ENCODE peak calls at places on chromosomes 16 and 17, in six cellular contexts. L is HepG2, P is H1, C is GM12878, Z is K562, D is GM12891. Q is an unnamed sample.

GRCh38 chr16:68370921-68371651 is 60.3 kb downstream of the PRMT7 start:
- DNase-seq in L (no peak), P (no peak), C (no peak), Z (no peak), D (no peak), Q (no peak)

GRCh38 chr17:43212641-43213490 is 1.2 kb downstream of the TMEM106A start:
- DNase-seq in L (no peak), P (no peak), C (peak), Z (no peak), D (no peak), Q (no peak)

GRCh38 chr16:12313902-12314621 is 337.5 kb downstream of the SNX29 start:
- DNase-seq in L (peak), P (no peak), C (no peak), Z (no peak), D (no peak), Q (no peak)

GRCh38 chr17:43169561-43170139 is 1.4 kb upstream of the NBR1 start:
- DNase-seq in L (peak), P (no peak), C (no peak), Z (peak), D (no peak), Q (peak)

GRCh38 chr17:66633322-66633965 is 201.5 kb upstream of the CACNG5 start:
- DNase-seq in L (no peak), P (no peak), C (no peak), Z (no peak), D (no peak), Q (no peak)

GRCh38 chr17:30950669-30951399 is 20.0 kb upstream of the RNF135 start:
- DNase-seq in L (peak), P (no peak), C (no peak), Z (no peak), D (no peak), Q (no peak)

GRCh38 chr16:84514874-84515835 is 10.7 kb upstream of the MEAK7 start:
- DNase-seq in L (peak), P (no peak), C (peak), Z (no peak), D (peak), Q (peak)

GRCh38 chr16:67403976-67404555 is 10.8 kb upstream of the TPPP3 start:
- DNase-seq in L (no peak), P (no peak), C (no peak), Z (no peak), D (no peak), Q (no peak)

GRCh38 chr17:81167194-81167524 is 1.1 kb upstream of the AATK start:
- DNase-seq in L (no peak), P (no peak), C (no peak), Z (no peak), D (no peak), Q (no peak)

GRCh38 chr16:7318661-7319060 is 14.0 kb upstream of the RBFOX1 start:
- DNase-seq in L (no peak), P (no peak), C (no peak), Z (no peak), D (no peak), Q (no peak)

GRCh38 chr17:59381716-59382570 is 50.5 kb downstream of the YPEL2 start:
- DNase-seq in L (no peak), P (no peak), C (no peak), Z (no peak), D (no peak), Q (no peak)

GRCh38 chr17:72107100-72107499 is 13.7 kb upstream of the SOX9 start:
- DNase-seq in L (no peak), P (no peak), C (no peak), Z (no peak), D (no peak), Q (no peak)

GRCh38 chr17:82461827-82462524 is 3.4 kb downstream of the NARF start:
- DNase-seq in L (peak), P (no peak), C (no peak), Z (peak), D (no peak), Q (no peak)

GRCh38 chr16:71484006-71484893 is 4.9 kb downstream of the ZNF19 start:
- DNase-seq in L (peak), P (peak), C (peak), Z (peak), D (peak), Q (peak)
- TF ChIP-seq POLR2A in L (peak), P (peak), C (peak), Z (peak), D (peak), Q (peak)

GRCh38 chr16:24253192-24253591 is 2.9 kb upstream of the CACNG3 start:
- DNase-seq in L (peak), P (peak), C (no peak), Z (peak), D (peak), Q (peak)
- TF ChIP-seq TAF1 in L (no peak), P (no peak), C (no peak), Z (no peak), D (no peak), Q (no peak)

GRCh38 chr16:82881517-82881916 is 254.7 kb downstream of the CDH13 start:
- DNase-seq in L (no peak), P (no peak), C (no peak), Z (no peak), D (no peak), Q (no peak)
- TF ChIP-seq POLR2AphosphoS5 in L (no peak), P (no peak), C (no peak), Z (no peak), D (no peak), Q (no peak)

DNA sequence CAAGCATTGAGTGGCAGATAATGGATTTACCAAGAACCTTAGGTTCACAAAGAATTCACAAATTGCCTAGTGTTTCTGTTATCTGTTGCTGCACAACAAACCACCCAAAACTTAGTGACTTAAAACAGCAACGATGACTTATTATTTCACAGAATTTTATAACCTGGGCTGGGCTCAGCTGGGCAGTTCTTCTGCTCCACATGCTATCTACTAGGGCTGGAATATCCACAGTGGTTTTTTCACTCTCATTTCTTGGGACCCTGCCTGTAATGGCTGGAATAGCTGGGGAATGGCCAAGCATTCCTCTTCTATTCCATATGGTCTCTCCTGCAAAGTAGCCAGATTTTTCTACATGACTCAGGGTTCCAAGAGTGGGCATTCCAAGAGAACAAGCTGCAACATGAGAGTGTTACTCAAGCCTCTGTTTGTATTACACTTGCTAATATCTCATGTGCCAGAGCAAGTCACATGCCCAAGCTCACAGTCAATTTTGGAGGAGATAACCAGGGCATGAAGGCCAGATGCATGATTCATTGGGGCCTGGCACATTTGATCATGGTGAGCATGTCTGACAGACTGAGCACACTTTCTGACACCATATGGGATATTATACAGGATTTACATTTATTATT is 4.9 kb upstream of the PSMD7 start:
- DNase-seq in L (no peak), P (no peak), C (no peak), Z (peak), D (no peak), Q (no peak)
- TF ChIP-seq POLR2A in L (no peak), P (no peak), C (no peak), Z (no peak), D (no peak), Q (no peak)

GRCh38 chr17:48873212-48873611 is 19.4 kb upstream of the ATP5MC1 start:
- DNase-seq in L (no peak), P (no peak), C (no peak), Z (no peak), D (no peak), Q (no peak)

GRCh38 chr17:48873696-48874443 is 18.7 kb upstream of the ATP5MC1 start:
- DNase-seq in L (no peak), P (no peak), C (no peak), Z (no peak), D (no peak), Q (no peak)

GRCh38 chr17:48871035-48871550 is 21.5 kb upstream of the ATP5MC1 start:
- DNase-seq in L (no peak), P (no peak), C (no peak), Z (peak), D (no peak), Q (no peak)

GRCh38 chr17:48869821-48870318 is 22.7 kb upstream of the ATP5MC1 start:
- DNase-seq in L (no peak), P (no peak), C (no peak), Z (no peak), D (no peak), Q (no peak)

GRCh38 chr17:48871551-48872351 is 20.8 kb upstream of the ATP5MC1 start:
- DNase-seq in L (peak), P (no peak), C (no peak), Z (peak), D (no peak), Q (no peak)
- TF ChIP-seq TAF1 in L (peak), P (no peak), C (no peak), Z (no peak), D (no peak), Q (no peak)

Q was measured in GM12892.